ENCODE peak calls at places on chromosomes 2 and 18, in nine cellular contexts. One of them, this sample, is unnamed.
A peak's percentile ranks its signal among the peaks of the same experiment; 100 is the strongest.

GRCh38 chr2:20635698-20636584 is 15.0 kb downstream of the HS1BP3 start:
- DNase-seq in stimulated activated CD4-positive, alpha-beta T cell treated with anti-CD3 and anti-CD28 coated beads, Interleukin-12 subunit alpha, Interleukin-12 subunit beta, amount 100 ng/mL, for 4 hours: peak; percentile 20
- DNase-seq in brain microvascular endothelial cell: peak; percentile 61
- DNase-seq in COR-L47: peak; percentile 84
- DNase-seq in C1 segment of cervical spinal cord: peak; percentile 87
- DNase-seq in iPS DF 19.7: no peak
- DNase-seq in GM23248: peak; percentile 92
- DNase-seq in NK-92 treated with Interleukin-12 subunit alpha and Interleukin-12 subunit beta, amount 100 ng/mL, for 24 hours: no peak
- DNase-seq in HFF-Myc: no peak
- DNase-seq in this sample: peak; percentile 73

GRCh38 chr18:77052297-77052645 is 80.3 kb downstream of the MBP start:
- DNase-seq in iPS DF 19.7: no peak
- DNase-seq in HFF-Myc: no peak
- DNase-seq in GM23248: no peak
- DNase-seq in brain microvascular endothelial cell: no peak
- DNase-seq in C1 segment of cervical spinal cord: peak; percentile 66
- DNase-seq in NK-92 treated with Interleukin-12 subunit alpha and Interleukin-12 subunit beta, amount 100 ng/mL, for 24 hours: no peak
- DNase-seq in stimulated activated CD4-positive, alpha-beta T cell treated with anti-CD3 and anti-CD28 coated beads, Interleukin-12 subunit alpha, Interleukin-12 subunit beta, amount 100 ng/mL, for 4 hours: no peak
- DNase-seq in COR-L47: no peak
- DNase-seq in this sample: no peak

GRCh38 chr2:112706170-112706664 is 14.6 kb upstream of the NT5DC4 start:
- DNase-seq in stimulated activated CD4-positive, alpha-beta T cell treated with anti-CD3 and anti-CD28 coated beads, Interleukin-12 subunit alpha, Interleukin-12 subunit beta, amount 100 ng/mL, for 4 hours: no peak
- DNase-seq in NK-92 treated with Interleukin-12 subunit alpha and Interleukin-12 subunit beta, amount 100 ng/mL, for 24 hours: peak; percentile 74
- DNase-seq in brain microvascular endothelial cell: peak; percentile 93
- DNase-seq in GM23248: peak; percentile 28
- DNase-seq in HFF-Myc: no peak
- DNase-seq in C1 segment of cervical spinal cord: no peak
- DNase-seq in COR-L47: no peak
- DNase-seq in iPS DF 19.7: no peak
- DNase-seq in this sample: peak; percentile 71

GRCh38 chr2:127584047-127584446 is 48.6 kb downstream of the MYO7B start:
- DNase-seq in iPS DF 19.7: no peak
- DNase-seq in stimulated activated CD4-positive, alpha-beta T cell treated with anti-CD3 and anti-CD28 coated beads, Interleukin-12 subunit alpha, Interleukin-12 subunit beta, amount 100 ng/mL, for 4 hours: no peak
- DNase-seq in COR-L47: no peak
- DNase-seq in HFF-Myc: no peak
- DNase-seq in GM23248: no peak
- DNase-seq in NK-92 treated with Interleukin-12 subunit alpha and Interleukin-12 subunit beta, amount 100 ng/mL, for 24 hours: no peak
- DNase-seq in brain microvascular endothelial cell: no peak
- DNase-seq in C1 segment of cervical spinal cord: no peak
- DNase-seq in this sample: no peak

GRCh38 chr2:49360051-49360767 is 205.9 kb upstream of the FSHR start:
- DNase-seq in iPS DF 19.7: no peak
- DNase-seq in COR-L47: peak; percentile 15
- DNase-seq in HFF-Myc: no peak
- DNase-seq in C1 segment of cervical spinal cord: no peak
- DNase-seq in stimulated activated CD4-positive, alpha-beta T cell treated with anti-CD3 and anti-CD28 coated beads, Interleukin-12 subunit alpha, Interleukin-12 subunit beta, amount 100 ng/mL, for 4 hours: no peak
- DNase-seq in NK-92 treated with Interleukin-12 subunit alpha and Interleukin-12 subunit beta, amount 100 ng/mL, for 24 hours: no peak
- DNase-seq in GM23248: no peak
- DNase-seq in brain microvascular endothelial cell: no peak
- DNase-seq in this sample: no peak

GRCh38 chr18:48623468-48624220 is 84.8 kb downstream of the CTIF start:
- DNase-seq in iPS DF 19.7: no peak
- DNase-seq in NK-92 treated with Interleukin-12 subunit alpha and Interleukin-12 subunit beta, amount 100 ng/mL, for 24 hours: no peak
- DNase-seq in HFF-Myc: no peak
- DNase-seq in COR-L47: no peak
- DNase-seq in C1 segment of cervical spinal cord: no peak
- DNase-seq in brain microvascular endothelial cell: peak; percentile 69
- DNase-seq in GM23248: peak; percentile 86
- DNase-seq in stimulated activated CD4-positive, alpha-beta T cell treated with anti-CD3 and anti-CD28 coated beads, Interleukin-12 subunit alpha, Interleukin-12 subunit beta, amount 100 ng/mL, for 4 hours: no peak
- DNase-seq in this sample: peak; percentile 95

GRCh38 chr2:71100195-71100964 is 29.6 kb downstream of the MCEE start:
- DNase-seq in GM23248: peak; percentile 76
- DNase-seq in HFF-Myc: peak; percentile 41
- DNase-seq in iPS DF 19.7: no peak
- DNase-seq in stimulated activated CD4-positive, alpha-beta T cell treated with anti-CD3 and anti-CD28 coated beads, Interleukin-12 subunit alpha, Interleukin-12 subunit beta, amount 100 ng/mL, for 4 hours: peak; percentile 23
- DNase-seq in NK-92 treated with Interleukin-12 subunit alpha and Interleukin-12 subunit beta, amount 100 ng/mL, for 24 hours: no peak
- DNase-seq in C1 segment of cervical spinal cord: peak; percentile 21
- DNase-seq in brain microvascular endothelial cell: peak; percentile 75
- DNase-seq in COR-L47: peak; percentile 39
- DNase-seq in this sample: peak; percentile 60

GRCh38 chr2:63406641-63407040 is 181.6 kb downstream of the WDPCP start:
- DNase-seq in COR-L47: no peak
- DNase-seq in brain microvascular endothelial cell: no peak
- DNase-seq in iPS DF 19.7: no peak
- DNase-seq in stimulated activated CD4-positive, alpha-beta T cell treated with anti-CD3 and anti-CD28 coated beads, Interleukin-12 subunit alpha, Interleukin-12 subunit beta, amount 100 ng/mL, for 4 hours: no peak
- DNase-seq in NK-92 treated with Interleukin-12 subunit alpha and Interleukin-12 subunit beta, amount 100 ng/mL, for 24 hours: no peak
- DNase-seq in GM23248: no peak
- DNase-seq in HFF-Myc: no peak
- DNase-seq in C1 segment of cervical spinal cord: no peak
- DNase-seq in this sample: no peak

GRCh38 chr18:11857177-11857887 is 6.1 kb downstream of the CHMP1B start:
- DNase-seq in COR-L47: no peak
- DNase-seq in stimulated activated CD4-positive, alpha-beta T cell treated with anti-CD3 and anti-CD28 coated beads, Interleukin-12 subunit alpha, Interleukin-12 subunit beta, amount 100 ng/mL, for 4 hours: no peak
- DNase-seq in HFF-Myc: peak; percentile 92
- DNase-seq in brain microvascular endothelial cell: peak; percentile 100
- DNase-seq in iPS DF 19.7: peak; percentile 54
- DNase-seq in NK-92 treated with Interleukin-12 subunit alpha and Interleukin-12 subunit beta, amount 100 ng/mL, for 24 hours: no peak
- DNase-seq in GM23248: peak; percentile 98
- DNase-seq in C1 segment of cervical spinal cord: no peak
- DNase-seq in this sample: peak; percentile 94

GRCh38 chr2:53785378-53785777 is 1.4 kb downstream of the ASB3 start:
- DNase-seq in brain microvascular endothelial cell: no peak
- DNase-seq in iPS DF 19.7: no peak
- DNase-seq in GM23248: peak; percentile 21
- DNase-seq in NK-92 treated with Interleukin-12 subunit alpha and Interleukin-12 subunit beta, amount 100 ng/mL, for 24 hours: no peak
- DNase-seq in COR-L47: no peak
- DNase-seq in C1 segment of cervical spinal cord: no peak
- DNase-seq in stimulated activated CD4-positive, alpha-beta T cell treated with anti-CD3 and anti-CD28 coated beads, Interleukin-12 subunit alpha, Interleukin-12 subunit beta, amount 100 ng/mL, for 4 hours: no peak
- DNase-seq in HFF-Myc: no peak
- DNase-seq in this sample: peak; percentile 19

GRCh38 chr18:14974088-14974487 is 226.1 kb downstream of the ANKRD30B start:
- DNase-seq in NK-92 treated with Interleukin-12 subunit alpha and Interleukin-12 subunit beta, amount 100 ng/mL, for 24 hours: no peak
- DNase-seq in HFF-Myc: no peak
- DNase-seq in C1 segment of cervical spinal cord: no peak
- DNase-seq in iPS DF 19.7: no peak
- DNase-seq in brain microvascular endothelial cell: no peak
- DNase-seq in GM23248: no peak
- DNase-seq in COR-L47: no peak
- DNase-seq in stimulated activated CD4-positive, alpha-beta T cell treated with anti-CD3 and anti-CD28 coated beads, Interleukin-12 subunit alpha, Interleukin-12 subunit beta, amount 100 ng/mL, for 4 hours: no peak
- DNase-seq in this sample: no peak

GRCh38 chr2:113818382-113818951 is 62.0 kb upstream of the SLC35F5 start:
- DNase-seq in COR-L47: no peak
- DNase-seq in brain microvascular endothelial cell: peak; percentile 95
- DNase-seq in stimulated activated CD4-positive, alpha-beta T cell treated with anti-CD3 and anti-CD28 coated beads, Interleukin-12 subunit alpha, Interleukin-12 subunit beta, amount 100 ng/mL, for 4 hours: no peak
- DNase-seq in iPS DF 19.7: peak; percentile 59
- DNase-seq in HFF-Myc: peak; percentile 92
- DNase-seq in NK-92 treated with Interleukin-12 subunit alpha and Interleukin-12 subunit beta, amount 100 ng/mL, for 24 hours: no peak
- DNase-seq in GM23248: peak; percentile 99
- DNase-seq in C1 segment of cervical spinal cord: no peak
- DNase-seq in this sample: peak; percentile 100

GRCh38 chr2:53519925-53520629 is 247.5 kb upstream of the CHAC2 start:
- DNase-seq in brain microvascular endothelial cell: no peak
- DNase-seq in C1 segment of cervical spinal cord: no peak
- DNase-seq in NK-92 treated with Interleukin-12 subunit alpha and Interleukin-12 subunit beta, amount 100 ng/mL, for 24 hours: no peak
- DNase-seq in GM23248: no peak
- DNase-seq in iPS DF 19.7: no peak
- DNase-seq in COR-L47: peak; percentile 69
- DNase-seq in stimulated activated CD4-positive, alpha-beta T cell treated with anti-CD3 and anti-CD28 coated beads, Interleukin-12 subunit alpha, Interleukin-12 subunit beta, amount 100 ng/mL, for 4 hours: no peak
- DNase-seq in HFF-Myc: no peak
- DNase-seq in this sample: no peak

GRCh38 chr2:48651127-48651526 is 33.5 kb downstream of the GTF2A1L start:
- DNase-seq in COR-L47: no peak
- DNase-seq in HFF-Myc: peak; percentile 10
- DNase-seq in C1 segment of cervical spinal cord: no peak
- DNase-seq in brain microvascular endothelial cell: peak; percentile 11
- DNase-seq in iPS DF 19.7: no peak
- DNase-seq in stimulated activated CD4-positive, alpha-beta T cell treated with anti-CD3 and anti-CD28 coated beads, Interleukin-12 subunit alpha, Interleukin-12 subunit beta, amount 100 ng/mL, for 4 hours: no peak
- DNase-seq in GM23248: peak; percentile 86
- DNase-seq in NK-92 treated with Interleukin-12 subunit alpha and Interleukin-12 subunit beta, amount 100 ng/mL, for 24 hours: no peak
- DNase-seq in this sample: peak; percentile 60

GRCh38 chr2:196159223-196159892 is 12.0 kb downstream of the STK17B start:
- DNase-seq in COR-L47: no peak
- DNase-seq in NK-92 treated with Interleukin-12 subunit alpha and Interleukin-12 subunit beta, amount 100 ng/mL, for 24 hours: no peak
- DNase-seq in GM23248: no peak
- DNase-seq in HFF-Myc: no peak
- DNase-seq in brain microvascular endothelial cell: no peak
- DNase-seq in stimulated activated CD4-positive, alpha-beta T cell treated with anti-CD3 and anti-CD28 coated beads, Interleukin-12 subunit alpha, Interleukin-12 subunit beta, amount 100 ng/mL, for 4 hours: no peak
- DNase-seq in C1 segment of cervical spinal cord: no peak
- DNase-seq in iPS DF 19.7: no peak
- DNase-seq in this sample: no peak

GRCh38 chr2:157735532-157735931 is 106.9 kb upstream of the ACVR1C start:
- DNase-seq in GM23248: no peak
- DNase-seq in C1 segment of cervical spinal cord: no peak
- DNase-seq in brain microvascular endothelial cell: no peak
- DNase-seq in NK-92 treated with Interleukin-12 subunit alpha and Interleukin-12 subunit beta, amount 100 ng/mL, for 24 hours: no peak
- DNase-seq in HFF-Myc: no peak
- DNase-seq in COR-L47: no peak
- DNase-seq in iPS DF 19.7: no peak
- DNase-seq in stimulated activated CD4-positive, alpha-beta T cell treated with anti-CD3 and anti-CD28 coated beads, Interleukin-12 subunit alpha, Interleukin-12 subunit beta, amount 100 ng/mL, for 4 hours: no peak
- DNase-seq in this sample: no peak

GRCh38 chr2:132670961-132671781 is 1.2 kb upstream of the LYPD1 start:
- DNase-seq in COR-L47: no peak
- DNase-seq in HFF-Myc: no peak
- DNase-seq in NK-92 treated with Interleukin-12 subunit alpha and Interleukin-12 subunit beta, amount 100 ng/mL, for 24 hours: no peak
- DNase-seq in iPS DF 19.7: peak; percentile 80
- DNase-seq in stimulated activated CD4-positive, alpha-beta T cell treated with anti-CD3 and anti-CD28 coated beads, Interleukin-12 subunit alpha, Interleukin-12 subunit beta, amount 100 ng/mL, for 4 hours: no peak
- DNase-seq in brain microvascular endothelial cell: peak; percentile 85
- DNase-seq in GM23248: peak; percentile 65
- DNase-seq in C1 segment of cervical spinal cord: peak; percentile 53
- DNase-seq in this sample: peak; percentile 95

GRCh38 chr2:24492283-24493272 is 1.5 kb downstream of the NCOA1 start:
- DNase-seq in COR-L47: no peak
- DNase-seq in NK-92 treated with Interleukin-12 subunit alpha and Interleukin-12 subunit beta, amount 100 ng/mL, for 24 hours: no peak
- DNase-seq in brain microvascular endothelial cell: no peak
- DNase-seq in HFF-Myc: no peak
- DNase-seq in stimulated activated CD4-positive, alpha-beta T cell treated with anti-CD3 and anti-CD28 coated beads, Interleukin-12 subunit alpha, Interleukin-12 subunit beta, amount 100 ng/mL, for 4 hours: no peak
- DNase-seq in C1 segment of cervical spinal cord: peak; percentile 56
- DNase-seq in iPS DF 19.7: no peak
- DNase-seq in GM23248: peak; percentile 45
- DNase-seq in this sample: peak; percentile 20

GRCh38 chr2:202121532-202122166 is 48.6 kb downstream of the KIAA2012 start:
- DNase-seq in C1 segment of cervical spinal cord: peak; percentile 37
- DNase-seq in iPS DF 19.7: no peak
- DNase-seq in NK-92 treated with Interleukin-12 subunit alpha and Interleukin-12 subunit beta, amount 100 ng/mL, for 24 hours: no peak
- DNase-seq in GM23248: no peak
- DNase-seq in stimulated activated CD4-positive, alpha-beta T cell treated with anti-CD3 and anti-CD28 coated beads, Interleukin-12 subunit alpha, Interleukin-12 subunit beta, amount 100 ng/mL, for 4 hours: no peak
- DNase-seq in HFF-Myc: no peak
- DNase-seq in COR-L47: no peak
- DNase-seq in brain microvascular endothelial cell: no peak
- DNase-seq in this sample: no peak

GRCh38 chr18:75074196-75075015 is 134.5 kb downstream of the PTGR3 start:
- DNase-seq in HFF-Myc: no peak
- DNase-seq in brain microvascular endothelial cell: no peak
- DNase-seq in GM23248: no peak
- DNase-seq in NK-92 treated with Interleukin-12 subunit alpha and Interleukin-12 subunit beta, amount 100 ng/mL, for 24 hours: no peak
- DNase-seq in iPS DF 19.7: no peak
- DNase-seq in stimulated activated CD4-positive, alpha-beta T cell treated with anti-CD3 and anti-CD28 coated beads, Interleukin-12 subunit alpha, Interleukin-12 subunit beta, amount 100 ng/mL, for 4 hours: no peak
- DNase-seq in COR-L47: no peak
- DNase-seq in C1 segment of cervical spinal cord: no peak
- DNase-seq in this sample: no peak

GRCh38 chr2:47089083-47089464 is 66.0 kb downstream of the STPG4 start:
- DNase-seq in NK-92 treated with Interleukin-12 subunit alpha and Interleukin-12 subunit beta, amount 100 ng/mL, for 24 hours: no peak
- DNase-seq in iPS DF 19.7: no peak
- DNase-seq in stimulated activated CD4-positive, alpha-beta T cell treated with anti-CD3 and anti-CD28 coated beads, Interleukin-12 subunit alpha, Interleukin-12 subunit beta, amount 100 ng/mL, for 4 hours: no peak
- DNase-seq in HFF-Myc: no peak
- DNase-seq in COR-L47: no peak
- DNase-seq in GM23248: peak; percentile 64
- DNase-seq in C1 segment of cervical spinal cord: no peak
- DNase-seq in brain microvascular endothelial cell: peak; percentile 77
- DNase-seq in this sample: peak; percentile 52

GRCh38 chr18:57728941-57729511 is 74.1 kb downstream of the ATP8B1 start:
- DNase-seq in NK-92 treated with Interleukin-12 subunit alpha and Interleukin-12 subunit beta, amount 100 ng/mL, for 24 hours: no peak
- DNase-seq in GM23248: peak; percentile 31
- DNase-seq in COR-L47: no peak
- DNase-seq in stimulated activated CD4-positive, alpha-beta T cell treated with anti-CD3 and anti-CD28 coated beads, Interleukin-12 subunit alpha, Interleukin-12 subunit beta, amount 100 ng/mL, for 4 hours: no peak
- DNase-seq in brain microvascular endothelial cell: no peak
- DNase-seq in HFF-Myc: no peak
- DNase-seq in C1 segment of cervical spinal cord: no peak
- DNase-seq in iPS DF 19.7: no peak
- DNase-seq in this sample: peak; percentile 59

GRCh38 chr2:61177727-61178549 is 15.9 kb downstream of the C2orf74 start:
- DNase-seq in stimulated activated CD4-positive, alpha-beta T cell treated with anti-CD3 and anti-CD28 coated beads, Interleukin-12 subunit alpha, Interleukin-12 subunit beta, amount 100 ng/mL, for 4 hours: peak; percentile 43
- DNase-seq in C1 segment of cervical spinal cord: no peak
- DNase-seq in GM23248: peak; percentile 58
- DNase-seq in HFF-Myc: no peak
- DNase-seq in iPS DF 19.7: no peak
- DNase-seq in brain microvascular endothelial cell: no peak
- DNase-seq in COR-L47: no peak
- DNase-seq in NK-92 treated with Interleukin-12 subunit alpha and Interleukin-12 subunit beta, amount 100 ng/mL, for 24 hours: no peak
- DNase-seq in this sample: peak; percentile 37

GRCh38 chr18:11512096-11513030 is 97.0 kb upstream of the SLC35G4 start:
- DNase-seq in GM23248: peak; percentile 41
- DNase-seq in NK-92 treated with Interleukin-12 subunit alpha and Interleukin-12 subunit beta, amount 100 ng/mL, for 24 hours: no peak
- DNase-seq in stimulated activated CD4-positive, alpha-beta T cell treated with anti-CD3 and anti-CD28 coated beads, Interleukin-12 subunit alpha, Interleukin-12 subunit beta, amount 100 ng/mL, for 4 hours: no peak
- DNase-seq in brain microvascular endothelial cell: peak; percentile 22
- DNase-seq in HFF-Myc: no peak
- DNase-seq in iPS DF 19.7: no peak
- DNase-seq in COR-L47: no peak
- DNase-seq in C1 segment of cervical spinal cord: no peak
- DNase-seq in this sample: peak; percentile 48

GRCh38 chr2:27747827-27748352 is 23.6 kb upstream of the MRPL33 start:
- DNase-seq in HFF-Myc: no peak
- DNase-seq in NK-92 treated with Interleukin-12 subunit alpha and Interleukin-12 subunit beta, amount 100 ng/mL, for 24 hours: no peak
- DNase-seq in GM23248: no peak
- DNase-seq in iPS DF 19.7: no peak
- DNase-seq in brain microvascular endothelial cell: no peak
- DNase-seq in COR-L47: no peak
- DNase-seq in stimulated activated CD4-positive, alpha-beta T cell treated with anti-CD3 and anti-CD28 coated beads, Interleukin-12 subunit alpha, Interleukin-12 subunit beta, amount 100 ng/mL, for 4 hours: no peak
- DNase-seq in C1 segment of cervical spinal cord: no peak
- DNase-seq in this sample: no peak

GRCh38 chr2:10161206-10161931 is 38.8 kb downstream of the RRM2 start:
- DNase-seq in iPS DF 19.7: no peak
- DNase-seq in GM23248: no peak
- DNase-seq in NK-92 treated with Interleukin-12 subunit alpha and Interleukin-12 subunit beta, amount 100 ng/mL, for 24 hours: no peak
- DNase-seq in COR-L47: no peak
- DNase-seq in HFF-Myc: no peak
- DNase-seq in stimulated activated CD4-positive, alpha-beta T cell treated with anti-CD3 and anti-CD28 coated beads, Interleukin-12 subunit alpha, Interleukin-12 subunit beta, amount 100 ng/mL, for 4 hours: no peak
- DNase-seq in C1 segment of cervical spinal cord: no peak
- DNase-seq in brain microvascular endothelial cell: peak; percentile 74
- DNase-seq in this sample: no peak

GRCh38 chr2:193584001-193584400 is 1389.3 kb upstream of the TMEFF2 start:
- DNase-seq in NK-92 treated with Interleukin-12 subunit alpha and Interleukin-12 subunit beta, amount 100 ng/mL, for 24 hours: no peak
- DNase-seq in HFF-Myc: no peak
- DNase-seq in stimulated activated CD4-positive, alpha-beta T cell treated with anti-CD3 and anti-CD28 coated beads, Interleukin-12 subunit alpha, Interleukin-12 subunit beta, amount 100 ng/mL, for 4 hours: no peak
- DNase-seq in GM23248: no peak
- DNase-seq in COR-L47: peak; percentile 20
- DNase-seq in iPS DF 19.7: peak; percentile 40
- DNase-seq in brain microvascular endothelial cell: no peak
- DNase-seq in C1 segment of cervical spinal cord: no peak
- DNase-seq in this sample: no peak

GRCh38 chr2:64686283-64686956 is 32.7 kb upstream of the SERTAD2 start:
- DNase-seq in HFF-Myc: no peak
- DNase-seq in stimulated activated CD4-positive, alpha-beta T cell treated with anti-CD3 and anti-CD28 coated beads, Interleukin-12 subunit alpha, Interleukin-12 subunit beta, amount 100 ng/mL, for 4 hours: no peak
- DNase-seq in iPS DF 19.7: no peak
- DNase-seq in COR-L47: no peak
- DNase-seq in GM23248: no peak
- DNase-seq in brain microvascular endothelial cell: no peak
- DNase-seq in C1 segment of cervical spinal cord: no peak
- DNase-seq in NK-92 treated with Interleukin-12 subunit alpha and Interleukin-12 subunit beta, amount 100 ng/mL, for 24 hours: no peak
- DNase-seq in this sample: no peak

This sample was measured in EL.